ENCODE peak calls at places on chromosome 3, in four cellular contexts. U, F, T and D are unnamed samples.
A peak's percentile ranks its signal among the peaks of the same experiment; 100 is the strongest.

GRCh38 chr3:112017081-112017480 is 17.5 kb upstream of the TMPRSS7 start:
- DNase-seq in U (no peak), F (no peak), T (no peak), D (no peak)

GRCh38 chr3:153291052-153291689 is 129.1 kb downstream of the RAP2B start:
- DNase-seq in U (peak; percentile 17), F (no peak), T (peak; percentile 12), D (no peak)

GRCh38 chr3:139534992-139535879 is 4.3 kb downstream of the RBP1 start:
- DNase-seq in U (peak; percentile 57), F (no peak), T (peak; percentile 44), D (no peak)

GRCh38 chr3:54632834-54633233 is 295.0 kb downstream of the LRTM1 start:
- DNase-seq in U (no peak), F (no peak), T (no peak), D (no peak)

GRCh38 chr3:46629571-46630517 is 17.5 kb downstream of the FAM240A start:
- DNase-seq in U (peak; percentile 87), F (peak; percentile 19), T (no peak), D (peak; percentile 48)

GRCh38 chr3:125382323-125382722 is 7.2 kb upstream of the ZNF148 start:
- DNase-seq in U (no peak), F (no peak), T (no peak), D (no peak)

GRCh38 chr3:50652709-50653108 is 22.0 kb upstream of the DOCK3 start:
- DNase-seq in U (peak; percentile 42), F (peak; percentile 5), T (peak; percentile 43), D (peak; percentile 16)

GRCh38 chr3:56825579-56826438 is 24.1 kb upstream of the ARHGEF3 start:
- DNase-seq in U (no peak), F (no peak), T (no peak), D (no peak)

GRCh38 chr3:162390891-162391290 is 894.3 kb downstream of the OTOL1 start:
- DNase-seq in U (no peak), F (no peak), T (no peak), D (peak; percentile 53)

GRCh38 chr3:62052331-62052730 is 321.0 kb downstream of the FEZF2 start:
- DNase-seq in U (no peak), F (no peak), T (no peak), D (no peak)

GRCh38 chr3:164478323-164478722 is 600.0 kb downstream of the SI start:
- DNase-seq in U (no peak), F (no peak), T (no peak), D (no peak)

GRCh38 chr3:172447611-172448579 is at the start of gene GHSR:
- DNase-seq in U (no peak), F (no peak), T (no peak), D (no peak)

GRCh38 chr3:8962226-8962861 is 928 bp downstream of the RAD18 start:
- DNase-seq in U (no peak), F (no peak), T (no peak), D (no peak)

GRCh38 chr3:8518138-8518537 is 16.5 kb downstream of the LMCD1 start:
- DNase-seq in U (no peak), F (no peak), T (no peak), D (no peak)

GRCh38 chr3:97815149-97815917 is 6.5 kb upstream of the CRYBG3 start:
- DNase-seq in U (no peak), F (no peak), T (no peak), D (no peak)

GRCh38 chr3:148971819-148972218 is 19.5 kb upstream of the GYG1 start:
- DNase-seq in U (no peak), F (no peak), T (no peak), D (no peak)

GRCh38 chr3:166986000-166986399 is 394.1 kb downstream of the ZBBX start:
- DNase-seq in U (no peak), F (no peak), T (no peak), D (no peak)

GRCh38 chr3:23161896-23162570 is 41.1 kb upstream of the UBE2E2 start:
- DNase-seq in U (no peak), F (peak; percentile 69), T (no peak), D (no peak)
- TF ChIP-seq HDAC2 in U (no peak), F (no peak), T (no peak), D (no peak)

DNA sequence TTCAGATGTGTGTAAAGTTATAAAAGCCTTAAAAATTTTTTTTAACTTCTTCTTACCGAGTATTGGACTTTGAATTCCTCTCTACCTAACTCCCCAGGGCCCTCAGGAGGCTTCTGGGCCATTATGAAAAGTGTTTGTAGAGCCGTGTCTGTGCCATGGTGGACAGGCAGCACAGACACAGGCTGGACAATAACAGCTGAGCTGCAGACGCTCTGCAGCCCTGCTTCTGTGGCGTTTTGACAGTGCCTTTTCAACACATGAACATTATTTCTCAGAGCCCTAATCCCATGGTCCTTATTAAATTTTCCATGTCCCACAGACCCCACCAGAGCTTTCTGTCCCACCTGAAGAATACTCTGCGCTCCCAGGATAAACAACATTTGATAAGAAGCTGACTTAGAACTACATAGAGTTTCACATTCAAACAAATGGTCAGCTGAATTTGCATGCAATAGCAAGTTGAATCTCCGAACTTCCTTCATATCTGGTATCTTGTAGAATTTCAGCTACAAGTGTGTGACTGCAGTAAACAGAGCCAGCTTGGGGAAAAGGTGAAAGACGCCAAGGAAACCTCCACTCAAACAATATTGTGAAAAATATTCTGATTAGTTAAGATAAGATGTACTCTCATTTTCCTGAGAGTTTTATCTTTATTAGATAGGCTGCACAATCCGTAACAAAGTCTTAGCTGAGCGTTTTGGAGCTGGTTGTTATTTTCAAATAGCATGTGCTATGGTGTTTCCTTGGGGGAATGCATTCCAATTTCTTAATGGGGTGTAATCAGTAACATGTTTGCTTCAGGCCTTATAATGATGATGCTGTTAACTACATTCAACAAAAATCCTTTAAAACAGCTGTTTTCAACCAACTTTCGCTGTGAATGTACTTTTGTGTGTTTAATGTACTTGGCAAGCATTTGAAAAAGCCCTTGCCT is 378.2 kb downstream of the MECOM start:
- DNase-seq in U (no peak), F (no peak), T (no peak), D (no peak)
- H3K27ac ChIP-seq in U (no peak overlapping the region), F (no peak overlapping the region), T (no peak overlapping the region), D (no peak overlapping the region)

GRCh38 chr3:38662544-38662943 is 13.1 kb upstream of the SCN5A start:
- DNase-seq in U (no peak), F (no peak), T (peak; percentile 52), D (peak; percentile 64)
- TF ChIP-seq ESRRA in U (no peak), F (no peak), T (no peak), D (no peak)

GRCh38 chr3:134373942-134374790 is at the start of gene AMOTL2:
- DNase-seq in U (peak; percentile 69), F (no peak), T (peak; percentile 89), D (peak; percentile 90)
- TF ChIP-seq HDAC2 in U (no peak), F (no peak), T (peak; percentile 83), D (no peak)

GRCh38 chr3:171428321-171428787 is 31.9 kb downstream of the TNIK start:
- DNase-seq in U (peak; percentile 66), F (no peak), T (no peak), D (no peak)
- H3K27ac ChIP-seq in U (peak overlapping the region; percentile 81), F (peak overlapping the region; percentile 32), T (no peak overlapping the region), D (no peak overlapping the region)